ENCODE peak calls at places on chromosomes 16 and 17, in six cellular contexts. W is PC-3, J is GM23248, R is neural progenitor cell, Z is HCT116, F is SK-N-SH. A is an unnamed sample.

GRCh38 chr17:3873862-3874261 is 19.0 kb downstream of the CAMKK1 start:
- DNase-seq in W (no peak), Z (no peak), R (no peak), F (no peak), J (no peak), A (no peak)

GRCh38 chr16:28093383-28093725 is 29.8 kb upstream of the GSG1L start:
- DNase-seq in Z (no peak), J (no peak), R (no peak), F (no peak), W (no peak), A (no peak)

GRCh38 chr16:70635356-70636016 is 10.9 kb upstream of the IL34 start:
- DNase-seq in F (no peak), J (peak; percentile 88), Z (no peak), W (peak; percentile 68), R (peak; percentile 93), A (no peak)

GRCh38 chr16:8632675-8633182 is 11.2 kb downstream of the METTL22 start:
- DNase-seq in W (no peak), R (no peak), J (no peak), F (no peak), Z (no peak), A (no peak)

GRCh38 chr16:54286067-54286329 is 589 bp downstream of the IRX3 start:
- DNase-seq in J (no peak), Z (no peak), W (no peak), R (no peak), F (no peak), A (no peak)

GRCh38 chr17:16676645-16677044 is 13.4 kb upstream of the CCDC144A start:
- DNase-seq in Z (no peak), J (no peak), R (no peak), F (peak; percentile 36), W (no peak), A (no peak)

GRCh38 chr17:44007346-44008204 is 3.2 kb downstream of the NAGS start:
- DNase-seq in F (peak; percentile 46), Z (no peak), W (peak; percentile 26), J (peak; percentile 38), R (no peak), A (peak; percentile 23)

GRCh38 chr17:81512984-81513668 is 527 bp upstream of the ACTG1 start:
- DNase-seq in W (peak; percentile 66), F (no peak), J (peak; percentile 73), Z (no peak), R (peak; percentile 87), A (peak; percentile 60)

GRCh38 chr16:57145964-57146647 is 39.7 kb downstream of the PSME3IP1 start:
- DNase-seq in W (no peak), Z (no peak), F (no peak), J (no peak), R (no peak), A (no peak)

GRCh38 chr17:51828901-51829300 is 329.6 kb downstream of the CA10 start:
- DNase-seq in R (no peak), F (no peak), Z (no peak), W (no peak), J (no peak), A (no peak)

GRCh38 chr16:75239463-75240122 is 11.8 kb downstream of the BCAR1 start:
- DNase-seq in R (no peak), Z (no peak), J (no peak), W (no peak), F (no peak), A (no peak)

GRCh38 chr16:14029658-14030057 is 41.5 kb upstream of the MRTFB start:
- DNase-seq in J (no peak), F (peak; percentile 52), Z (no peak), R (no peak), W (no peak), A (no peak)

GRCh38 chr16:76946879-76947278 is 244.1 kb upstream of the MON1B start:
- DNase-seq in R (no peak), Z (peak; percentile 2), F (peak; percentile 41), W (peak; percentile 78), J (peak; percentile 56), A (no peak)

DNA sequence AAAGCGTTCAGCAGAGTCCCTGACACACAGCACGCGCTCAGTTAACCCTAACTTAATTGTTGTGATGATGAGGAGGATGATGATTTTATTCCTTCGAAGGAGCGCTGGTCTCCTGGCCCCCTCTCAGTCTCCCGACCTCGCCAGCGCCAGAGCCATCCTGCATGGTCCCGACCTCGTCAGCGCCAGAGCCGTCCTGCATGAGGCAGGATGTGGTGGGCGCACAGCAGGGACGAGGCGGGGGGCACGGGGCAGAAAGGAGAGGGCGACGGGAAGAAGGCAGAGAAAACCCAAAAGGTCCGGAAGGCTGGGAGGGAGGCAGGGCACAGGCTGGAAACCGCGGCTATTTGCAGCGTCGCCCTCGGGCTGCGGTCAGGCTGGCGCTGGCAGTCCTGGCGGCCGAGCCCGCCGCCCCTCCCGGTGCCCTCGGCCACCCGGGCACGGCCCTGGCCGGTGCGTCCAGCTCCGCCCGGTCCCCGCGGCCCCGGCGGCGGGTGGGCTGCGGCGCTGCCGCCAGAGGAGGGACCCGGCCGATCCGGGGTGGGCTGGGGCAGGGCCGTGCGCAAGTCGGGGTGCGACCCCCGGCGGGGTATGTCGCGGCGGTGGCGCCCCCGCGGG is 3.0 kb upstream of the TAC4 start:
- DNase-seq in F (peak; percentile 86), R (peak; percentile 54), Z (no peak), J (peak; percentile 65), W (peak; percentile 21), A (peak; percentile 12)
- H3K9ac ChIP-seq in F (no peak overlapping the region), R (no peak overlapping the region), Z (no peak overlapping the region), J (peak overlapping the region; percentile 64), W (no peak overlapping the region), A (no peak overlapping the region)

GRCh38 chr16:51155199-51155607 is 4.1 kb upstream of the SALL1 start:
- DNase-seq in J (peak; percentile 59), F (peak; percentile 24), Z (no peak), R (peak; percentile 79), W (no peak), A (no peak)
- TF ChIP-seq EZH2phosphoT487 in J (no peak), F (no peak), Z (no peak), R (no peak), W (no peak), A (no peak)

DNA sequence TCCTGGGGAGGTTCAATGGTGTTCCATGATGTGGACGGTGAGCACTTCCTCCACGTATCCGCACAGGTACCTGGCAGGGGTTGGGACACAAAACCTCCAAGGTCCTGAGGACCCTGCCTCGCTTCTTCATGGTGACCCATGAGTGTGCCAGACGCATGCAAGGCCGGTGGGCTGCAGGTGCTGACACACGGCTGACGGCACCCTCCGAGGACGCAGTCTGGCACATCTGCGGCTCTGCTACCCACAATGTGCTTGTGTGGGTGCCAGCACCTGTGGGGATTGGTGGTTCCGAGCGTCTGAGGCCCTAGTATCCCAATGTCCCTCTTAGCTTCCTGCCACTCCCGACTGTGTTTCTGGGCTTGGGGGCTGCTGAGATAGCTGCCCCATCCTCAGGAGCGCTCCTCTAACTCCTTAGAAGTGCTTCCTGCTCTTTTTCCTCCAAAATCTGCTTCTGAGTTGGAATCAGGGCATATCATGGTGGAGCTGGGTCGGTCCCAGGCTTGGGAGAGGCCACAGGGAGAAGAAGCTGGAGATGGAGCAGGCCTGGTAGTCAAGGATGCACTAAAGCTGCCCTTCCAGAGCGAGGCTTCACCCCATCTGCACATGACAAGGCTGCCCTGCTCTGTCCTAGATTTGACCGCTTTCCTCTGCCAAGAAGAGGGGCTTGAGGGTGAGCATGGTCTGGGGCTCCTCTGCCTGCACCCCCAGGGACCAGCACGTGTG is 1.6 kb downstream of the CYGB start:
- DNase-seq in F (peak; percentile 37), R (no peak), Z (no peak), W (no peak), J (no peak), A (no peak)
- H3K9ac ChIP-seq in F (no peak overlapping the region), R (no peak overlapping the region), Z (no peak overlapping the region), W (no peak overlapping the region), J (no peak overlapping the region), A (no peak overlapping the region)

DNA sequence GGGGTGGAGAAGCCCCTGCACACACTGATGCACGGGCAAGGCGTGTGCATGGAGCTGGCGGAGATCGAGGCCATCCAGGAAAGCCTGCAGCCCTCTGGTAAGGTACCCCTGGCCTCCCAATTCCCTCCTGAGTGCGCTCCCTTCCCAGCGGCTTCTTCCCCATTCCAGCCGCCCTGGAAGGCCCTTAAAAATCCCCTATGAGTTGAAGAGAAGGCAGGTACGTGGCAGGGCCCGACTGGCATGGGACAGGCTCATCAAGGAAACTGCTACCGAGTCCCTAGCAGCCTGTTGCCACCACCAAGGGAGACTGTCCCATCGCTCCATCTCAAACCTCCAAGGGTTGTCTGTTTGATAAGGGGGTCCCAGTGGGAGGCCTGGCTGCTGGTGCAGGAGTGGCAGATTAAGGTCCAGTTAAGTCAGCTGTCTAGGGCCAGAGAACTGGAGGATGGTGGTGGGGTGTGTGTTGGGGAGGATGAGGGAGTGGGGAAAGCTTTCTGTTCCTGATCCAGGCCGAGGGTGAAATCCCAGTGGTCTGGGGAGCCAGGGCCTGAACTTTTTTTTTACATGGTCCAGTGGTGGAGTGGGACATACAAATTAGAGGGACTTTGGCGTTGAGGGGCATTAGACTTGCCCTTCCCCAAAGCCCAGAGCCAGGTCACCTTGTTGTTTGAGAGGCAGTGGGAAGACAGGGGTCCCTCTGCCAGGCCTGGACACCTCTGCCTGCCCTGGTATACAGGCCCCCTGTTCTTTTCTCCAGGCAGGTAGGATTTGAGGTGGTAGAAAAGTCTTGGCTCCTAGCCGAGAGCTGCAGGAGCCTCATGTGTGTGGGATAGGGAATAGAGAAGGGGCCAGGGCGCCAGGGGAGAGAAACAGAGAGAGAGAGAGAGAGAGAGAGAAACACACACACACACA is 994 bp downstream of the IGFBP4 start:
- DNase-seq in J (peak; percentile 32), F (no peak), W (peak; percentile 9), Z (no peak), R (no peak), A (no peak)
- TF ChIP-seq EZH2phosphoT487 in J (no peak), F (no peak), W (no peak), Z (no peak), R (no peak), A (no peak)

GRCh38 chr16:48605518-48606110 is 4.4 kb downstream of the N4BP1 start:
- DNase-seq in F (no peak), J (peak; percentile 37), R (no peak), W (no peak), Z (no peak), A (no peak)

GRCh38 chr16:48608452-48608851 is 1.5 kb downstream of the N4BP1 start:
- DNase-seq in F (no peak), R (no peak), J (peak; percentile 51), Z (no peak), W (peak; percentile 9), A (peak; percentile 86)

GRCh38 chr16:48608871-48609452 is 1.0 kb downstream of the N4BP1 start:
- DNase-seq in Z (no peak), J (peak; percentile 51), F (peak; percentile 66), W (no peak), R (no peak), A (no peak)

GRCh38 chr16:48609453-48610023 is 442 bp downstream of the N4BP1 start:
- DNase-seq in Z (no peak), W (no peak), F (no peak), J (peak; percentile 83), R (peak; percentile 86), A (peak; percentile 65)

GRCh38 chr16:48607056-48607825 is 2.7 kb downstream of the N4BP1 start:
- DNase-seq in J (peak; percentile 69), W (peak; percentile 85), R (peak; percentile 54), F (no peak), Z (no peak), A (no peak)
- H3K9ac ChIP-seq in J (peak overlapping the region; percentile 6), W (peak overlapping the region; percentile 88), R (no peak overlapping the region), F (no peak overlapping the region), Z (no peak overlapping the region), A (no peak overlapping the region)

DNA sequence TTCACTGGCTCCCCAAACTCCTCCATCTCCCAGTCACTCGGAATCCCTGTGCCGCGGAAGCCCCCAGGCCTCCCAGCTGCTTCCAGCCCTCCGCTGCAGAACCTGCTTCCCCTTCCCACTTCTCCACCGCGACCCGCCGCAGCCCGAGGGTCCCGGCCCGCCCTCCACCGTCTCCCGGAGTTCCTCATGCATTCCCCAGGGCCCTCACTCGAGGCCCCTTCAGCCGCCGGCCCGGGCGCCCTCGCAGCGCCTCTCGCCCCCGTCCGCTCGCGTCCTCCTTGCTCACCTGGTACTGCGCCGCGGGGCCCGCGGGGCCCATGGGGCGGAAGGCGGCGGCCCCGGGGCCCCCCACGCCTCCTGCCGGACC is 329 bp downstream of the SMARCD2 start:
- DNase-seq in F (no peak), J (no peak), W (no peak), Z (no peak), R (no peak), A (no peak)
- TF ChIP-seq EZH2phosphoT487 in F (no peak), J (no peak), W (no peak), Z (no peak), R (no peak), A (no peak)